ENCODE peak calls at places on chromosomes 7 and 10, in four cellular contexts. R is stimulated activated CD8-positive, alpha-beta memory T cell treated with anti-CD3 and anti-CD28 coated beads, Interleukin-4, amount 100 ng/mL, for 4 hours; T is activated CD4-positive, CD25-positive, alpha-beta regulatory T cell; K is A172. N is an unnamed sample.

GRCh38 chr7:995571-995970 is 12.6 kb downstream of the CYP2W1 start:
- DNase-seq in R (no peak), T (no peak), K (no peak), N (no peak)

GRCh38 chr7:98470131-98470985 is 69.5 kb upstream of the BAIAP2L1 start:
- DNase-seq in R (no peak), T (no peak), K (no peak), N (no peak)

GRCh38 chr10:91758303-91759146 is 39.7 kb upstream of the TNKS2 start:
- DNase-seq in R (no peak), T (no peak), K (peak; percentile 50), N (peak; percentile 23)

GRCh38 chr10:96625173-96625572 is 38.4 kb upstream of the TM9SF3 start:
- DNase-seq in R (no peak), T (no peak), K (no peak), N (no peak)

GRCh38 chr10:26832960-26833359 is 27.8 kb downstream of the ABI1 start:
- DNase-seq in R (no peak), T (no peak), K (no peak), N (no peak)

GRCh38 chr7:91276909-91277308 is 12.7 kb downstream of the FZD1 start:
- DNase-seq in R (no peak), T (no peak), K (no peak), N (peak; percentile 22)

GRCh38 chr10:126839094-126839761 is 66.0 kb upstream of the DOCK1 start:
- DNase-seq in R (no peak), T (no peak), K (no peak), N (no peak)

GRCh38 chr7:17521437-17521836 is 223.0 kb downstream of the AHR start:
- DNase-seq in R (no peak), T (no peak), K (peak; percentile 65), N (peak; percentile 70)

GRCh38 chr7:79272066-79272669 is 181.3 kb downstream of the MAGI2 start:
- DNase-seq in R (no peak), T (no peak), K (peak; percentile 49), N (peak; percentile 36)

GRCh38 chr7:46784746-46785145 is 797.2 kb downstream of the TNS3 start:
- DNase-seq in R (no peak), T (no peak), K (peak; percentile 88), N (peak; percentile 89)

GRCh38 chr7:38881015-38881414 is 28.0 kb downstream of the VPS41 start:
- DNase-seq in R (no peak), T (no peak), K (peak; percentile 13), N (peak; percentile 37)

GRCh38 chr7:22563621-22564241 is 63.7 kb upstream of the STEAP1B start:
- DNase-seq in R (no peak), T (no peak), K (peak; percentile 80), N (no peak)

GRCh38 chr7:43586251-43586900 is 3.5 kb downstream of the STK17A start:
- DNase-seq in R (no peak), T (no peak), K (no peak), N (peak; percentile 56)

GRCh38 chr10:72085166-72085565 is 3.2 kb downstream of the SPOCK2 start:
- DNase-seq in R (no peak), T (no peak), K (no peak), N (no peak)